ENCODE peak calls at places on chromosomes 7 and 10, in six cellular contexts. One of them, this sample, is unnamed.

GRCh38 chr10:44383749-44384600 is 922 bp downstream of the CXCL12 start:
- DNase-seq in sigmoid colon: peak; percentile 67
- DNase-seq in brain microvascular endothelial cell: peak; percentile 9
- DNase-seq in hepatocyte: peak; percentile 42
- DNase-seq in coronary artery: peak; percentile 73
- DNase-seq in choroid plexus epithelial cell: peak; percentile 47
- DNase-seq in this sample: peak; percentile 42

GRCh38 chr7:94294471-94295131 is 100.1 kb upstream of the COL1A2 start:
- DNase-seq in sigmoid colon: no peak
- DNase-seq in brain microvascular endothelial cell: no peak
- DNase-seq in hepatocyte: no peak
- DNase-seq in coronary artery: no peak
- DNase-seq in choroid plexus epithelial cell: no peak
- DNase-seq in this sample: no peak

GRCh38 chr10:106310596-106310995 is 853.9 kb downstream of the SORCS1 start:
- DNase-seq in sigmoid colon: no peak
- DNase-seq in brain microvascular endothelial cell: no peak
- DNase-seq in hepatocyte: no peak
- DNase-seq in coronary artery: no peak
- DNase-seq in choroid plexus epithelial cell: no peak
- DNase-seq in this sample: no peak

GRCh38 chr7:1897076-1897860 is 227.2 kb downstream of the ELFN1 start:
- DNase-seq in sigmoid colon: no peak
- DNase-seq in brain microvascular endothelial cell: no peak
- DNase-seq in hepatocyte: no peak
- DNase-seq in coronary artery: no peak
- DNase-seq in choroid plexus epithelial cell: no peak
- DNase-seq in this sample: no peak

GRCh38 chr10:80187465-80188409 is 17.6 kb downstream of the ANXA11 start:
- DNase-seq in sigmoid colon: peak; percentile 63
- DNase-seq in brain microvascular endothelial cell: no peak
- DNase-seq in hepatocyte: no peak
- DNase-seq in coronary artery: no peak
- DNase-seq in choroid plexus epithelial cell: no peak
- DNase-seq in this sample: no peak

GRCh38 chr7:149714910-149715471 is 58.4 kb downstream of the ZNF467 start:
- DNase-seq in sigmoid colon: peak; percentile 74
- DNase-seq in brain microvascular endothelial cell: no peak
- DNase-seq in hepatocyte: no peak
- DNase-seq in coronary artery: peak; percentile 74
- DNase-seq in choroid plexus epithelial cell: no peak
- DNase-seq in this sample: no peak

GRCh38 chr10:48523820-48524758 is 80.8 kb downstream of the ARHGAP22 start:
- DNase-seq in sigmoid colon: peak; percentile 61
- DNase-seq in brain microvascular endothelial cell: no peak
- DNase-seq in hepatocyte: peak; percentile 23
- DNase-seq in coronary artery: peak; percentile 72
- DNase-seq in choroid plexus epithelial cell: no peak
- DNase-seq in this sample: no peak

GRCh38 chr7:99170730-99171074 is 26.8 kb upstream of the SMURF1 start:
- DNase-seq in sigmoid colon: no peak
- DNase-seq in brain microvascular endothelial cell: no peak
- DNase-seq in hepatocyte: peak; percentile 27
- DNase-seq in coronary artery: no peak
- DNase-seq in choroid plexus epithelial cell: no peak
- DNase-seq in this sample: no peak

GRCh38 chr7:141362580-141363435 is 188.4 kb upstream of the AGK start:
- DNase-seq in sigmoid colon: no peak
- DNase-seq in brain microvascular endothelial cell: peak; percentile 75
- DNase-seq in hepatocyte: peak; percentile 19
- DNase-seq in coronary artery: no peak
- DNase-seq in choroid plexus epithelial cell: peak; percentile 65
- DNase-seq in this sample: no peak

GRCh38 chr10:71579668-71580067 is 139.9 kb downstream of the C10orf105 start:
- DNase-seq in sigmoid colon: no peak
- DNase-seq in brain microvascular endothelial cell: no peak
- DNase-seq in hepatocyte: no peak
- DNase-seq in coronary artery: no peak
- DNase-seq in choroid plexus epithelial cell: no peak
- DNase-seq in this sample: no peak

GRCh38 chr7:77580762-77581350 is 43.8 kb downstream of the PTPN12 start:
- DNase-seq in sigmoid colon: no peak
- DNase-seq in brain microvascular endothelial cell: peak; percentile 17
- DNase-seq in hepatocyte: no peak
- DNase-seq in coronary artery: no peak
- DNase-seq in choroid plexus epithelial cell: peak; percentile 61
- DNase-seq in this sample: no peak

GRCh38 chr7:92609921-92610518 is 19.8 kb upstream of the FAM133B start:
- DNase-seq in sigmoid colon: no peak
- DNase-seq in brain microvascular endothelial cell: no peak
- DNase-seq in hepatocyte: no peak
- DNase-seq in coronary artery: no peak
- DNase-seq in choroid plexus epithelial cell: peak; percentile 60
- DNase-seq in this sample: no peak

GRCh38 chr7:127995157-127995865 is 35.9 kb downstream of the LRRC4 start:
- DNase-seq in sigmoid colon: no peak
- DNase-seq in brain microvascular endothelial cell: no peak
- DNase-seq in hepatocyte: no peak
- DNase-seq in coronary artery: no peak
- DNase-seq in choroid plexus epithelial cell: peak; percentile 76
- DNase-seq in this sample: no peak

GRCh38 chr7:93817004-93817403 is 73.5 kb downstream of the TFPI2 start:
- DNase-seq in sigmoid colon: no peak
- DNase-seq in brain microvascular endothelial cell: no peak
- DNase-seq in hepatocyte: no peak
- DNase-seq in coronary artery: no peak
- DNase-seq in choroid plexus epithelial cell: no peak
- DNase-seq in this sample: no peak

GRCh38 chr10:93436577-93436976 is 45.6 kb downstream of the MYOF start:
- DNase-seq in sigmoid colon: peak; percentile 87
- DNase-seq in brain microvascular endothelial cell: peak; percentile 94
- DNase-seq in hepatocyte: peak; percentile 77
- DNase-seq in coronary artery: peak; percentile 88
- DNase-seq in choroid plexus epithelial cell: peak; percentile 98
- DNase-seq in this sample: no peak

GRCh38 chr10:129955591-129956284 is 8.3 kb downstream of the EBF3 start:
- DNase-seq in sigmoid colon: no peak
- DNase-seq in brain microvascular endothelial cell: no peak
- DNase-seq in hepatocyte: peak; percentile 38
- DNase-seq in coronary artery: no peak
- DNase-seq in choroid plexus epithelial cell: peak; percentile 28
- DNase-seq in this sample: no peak

DNA sequence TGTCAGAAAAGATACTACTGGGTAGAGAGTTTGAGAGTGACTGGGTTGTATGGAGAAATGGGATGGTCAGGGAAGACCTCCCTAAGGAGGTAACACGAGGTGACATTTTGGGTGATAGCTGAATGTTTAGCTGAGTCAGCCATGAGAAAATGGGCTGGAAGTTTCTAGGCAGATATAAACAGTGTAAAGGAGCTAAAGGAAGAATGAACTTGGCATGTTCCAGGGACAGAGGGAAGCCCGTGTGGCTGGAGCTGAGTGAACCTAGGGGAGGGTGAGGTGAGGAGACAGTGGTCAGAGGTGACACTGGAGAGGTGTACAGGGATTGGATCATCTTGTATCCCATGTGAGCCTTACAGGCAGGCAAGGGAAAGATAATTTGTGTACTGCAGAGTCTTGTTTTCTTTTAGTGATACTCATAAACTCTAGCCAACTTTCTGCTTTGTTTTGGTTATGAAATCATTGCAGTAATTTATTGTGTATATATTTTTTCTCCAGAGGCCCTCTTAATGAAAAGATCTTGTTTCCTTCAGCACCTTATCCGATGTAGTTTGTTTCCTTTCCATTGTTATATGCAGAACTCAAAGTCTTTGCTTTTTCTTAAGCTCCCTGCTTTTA is 1.8 kb downstream of the STARD3NL start:
- DNase-seq in sigmoid colon: no peak
- DNase-seq in brain microvascular endothelial cell: no peak
- DNase-seq in hepatocyte: no peak
- DNase-seq in coronary artery: no peak
- DNase-seq in choroid plexus epithelial cell: no peak
- DNase-seq in this sample: no peak
- TF ChIP-seq CTCF in sigmoid colon: no peak
- TF ChIP-seq CTCF in brain microvascular endothelial cell: no peak
- TF ChIP-seq CTCF in hepatocyte: no peak
- TF ChIP-seq CTCF in coronary artery: no peak
- TF ChIP-seq CTCF in choroid plexus epithelial cell: no peak
- TF ChIP-seq CTCF in this sample: no peak

GRCh38 chr7:12729112-12729511 is 41.7 kb downstream of the ARL4A start:
- DNase-seq in sigmoid colon: peak; percentile 78
- DNase-seq in brain microvascular endothelial cell: peak; percentile 72
- DNase-seq in hepatocyte: peak; percentile 25
- DNase-seq in coronary artery: peak; percentile 76
- DNase-seq in choroid plexus epithelial cell: peak; percentile 83
- DNase-seq in this sample: peak; percentile 49

GRCh38 chr7:12732428-12732827 is 45.0 kb downstream of the ARL4A start:
- DNase-seq in sigmoid colon: no peak
- DNase-seq in brain microvascular endothelial cell: no peak
- DNase-seq in hepatocyte: no peak
- DNase-seq in coronary artery: no peak
- DNase-seq in choroid plexus epithelial cell: no peak
- DNase-seq in this sample: no peak

GRCh38 chr7:12730523-12730922 is 43.1 kb downstream of the ARL4A start:
- DNase-seq in sigmoid colon: no peak
- DNase-seq in brain microvascular endothelial cell: no peak
- DNase-seq in hepatocyte: no peak
- DNase-seq in coronary artery: no peak
- DNase-seq in choroid plexus epithelial cell: no peak
- DNase-seq in this sample: no peak

GRCh38 chr7:12731775-12732174 is 44.3 kb downstream of the ARL4A start:
- DNase-seq in sigmoid colon: no peak
- DNase-seq in brain microvascular endothelial cell: no peak
- DNase-seq in hepatocyte: no peak
- DNase-seq in coronary artery: no peak
- DNase-seq in choroid plexus epithelial cell: no peak
- DNase-seq in this sample: no peak

DNA sequence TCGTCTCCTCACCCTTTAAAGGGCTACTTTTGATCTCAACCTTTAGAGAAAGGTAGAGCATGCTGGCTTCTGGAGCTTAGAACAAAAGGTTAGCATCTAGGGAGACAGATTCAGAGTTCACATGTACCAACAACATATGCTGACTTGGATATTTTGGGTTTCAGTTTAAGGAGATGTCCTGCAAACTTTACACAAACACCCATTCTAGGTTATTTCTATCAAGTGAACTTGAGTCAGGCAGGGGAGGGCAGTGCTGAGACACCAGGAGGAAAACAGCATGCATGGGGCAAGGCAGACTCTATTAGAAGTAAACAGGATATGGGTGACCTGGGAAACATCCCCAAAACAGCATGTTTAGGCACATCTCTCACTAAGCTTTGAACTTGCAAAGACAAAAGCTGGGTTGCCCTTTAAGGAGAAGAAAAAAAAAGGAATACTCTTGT is 43.8 kb downstream of the ARL4A start:
- DNase-seq in sigmoid colon: no peak
- DNase-seq in brain microvascular endothelial cell: no peak
- DNase-seq in hepatocyte: no peak
- DNase-seq in coronary artery: no peak
- DNase-seq in choroid plexus epithelial cell: peak; percentile 72
- DNase-seq in this sample: no peak
- TF ChIP-seq CTCF in sigmoid colon: no peak
- TF ChIP-seq CTCF in brain microvascular endothelial cell: peak; percentile 31
- TF ChIP-seq CTCF in hepatocyte: peak; percentile 13
- TF ChIP-seq CTCF in coronary artery: no peak
- TF ChIP-seq CTCF in choroid plexus epithelial cell: peak; percentile 51
- TF ChIP-seq CTCF in this sample: no peak

DNA sequence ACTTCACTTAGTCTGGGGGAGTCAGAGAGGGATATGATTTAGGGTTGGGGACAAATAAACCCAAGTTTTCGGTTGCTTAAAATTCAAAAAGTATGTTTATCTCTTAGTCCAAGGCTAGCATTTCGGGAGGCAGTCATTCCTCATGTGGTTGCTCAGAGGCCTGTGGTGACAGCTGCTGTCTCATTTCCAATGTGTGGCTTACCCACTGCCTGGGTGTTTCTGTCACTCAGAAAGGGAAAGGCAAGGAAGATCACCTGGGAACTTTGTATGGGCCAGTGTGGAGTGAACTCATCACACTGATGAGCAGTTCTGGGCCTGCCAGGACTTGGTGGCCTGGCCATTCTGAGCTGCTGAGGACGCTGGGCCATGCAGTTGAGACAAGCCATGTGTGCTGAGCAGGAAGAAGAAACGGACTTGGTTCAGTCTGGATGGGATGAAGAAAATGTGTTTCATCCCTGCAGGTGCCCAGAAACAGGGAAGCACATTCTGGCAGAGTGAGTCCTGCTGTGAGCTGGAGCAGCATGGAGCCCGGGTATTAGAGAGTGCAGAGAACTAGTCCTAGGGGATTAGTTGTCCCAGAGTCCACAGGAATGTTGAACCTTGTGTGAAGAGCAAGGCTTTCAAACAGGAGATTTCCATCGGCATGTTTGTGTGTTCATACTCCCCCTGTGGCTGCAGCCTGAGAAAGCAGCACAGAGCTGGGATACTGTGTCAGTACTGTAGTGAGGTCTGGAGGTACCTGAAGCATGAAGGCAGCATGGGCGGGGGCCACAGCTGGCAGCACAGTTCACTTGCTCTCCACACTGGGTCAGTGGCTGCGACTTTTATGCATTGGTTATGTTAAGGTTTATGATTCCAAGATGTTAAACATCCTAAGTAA is 211.1 kb upstream of the IGFBP3 start:
- DNase-seq in sigmoid colon: no peak
- DNase-seq in brain microvascular endothelial cell: no peak
- DNase-seq in hepatocyte: peak; percentile 70
- DNase-seq in coronary artery: no peak
- DNase-seq in choroid plexus epithelial cell: peak; percentile 67
- DNase-seq in this sample: no peak
- TF ChIP-seq CTCF in sigmoid colon: no peak
- TF ChIP-seq CTCF in brain microvascular endothelial cell: peak; percentile 52
- TF ChIP-seq CTCF in hepatocyte: peak; percentile 40
- TF ChIP-seq CTCF in coronary artery: no peak
- TF ChIP-seq CTCF in choroid plexus epithelial cell: peak; percentile 72
- TF ChIP-seq CTCF in this sample: no peak

DNA sequence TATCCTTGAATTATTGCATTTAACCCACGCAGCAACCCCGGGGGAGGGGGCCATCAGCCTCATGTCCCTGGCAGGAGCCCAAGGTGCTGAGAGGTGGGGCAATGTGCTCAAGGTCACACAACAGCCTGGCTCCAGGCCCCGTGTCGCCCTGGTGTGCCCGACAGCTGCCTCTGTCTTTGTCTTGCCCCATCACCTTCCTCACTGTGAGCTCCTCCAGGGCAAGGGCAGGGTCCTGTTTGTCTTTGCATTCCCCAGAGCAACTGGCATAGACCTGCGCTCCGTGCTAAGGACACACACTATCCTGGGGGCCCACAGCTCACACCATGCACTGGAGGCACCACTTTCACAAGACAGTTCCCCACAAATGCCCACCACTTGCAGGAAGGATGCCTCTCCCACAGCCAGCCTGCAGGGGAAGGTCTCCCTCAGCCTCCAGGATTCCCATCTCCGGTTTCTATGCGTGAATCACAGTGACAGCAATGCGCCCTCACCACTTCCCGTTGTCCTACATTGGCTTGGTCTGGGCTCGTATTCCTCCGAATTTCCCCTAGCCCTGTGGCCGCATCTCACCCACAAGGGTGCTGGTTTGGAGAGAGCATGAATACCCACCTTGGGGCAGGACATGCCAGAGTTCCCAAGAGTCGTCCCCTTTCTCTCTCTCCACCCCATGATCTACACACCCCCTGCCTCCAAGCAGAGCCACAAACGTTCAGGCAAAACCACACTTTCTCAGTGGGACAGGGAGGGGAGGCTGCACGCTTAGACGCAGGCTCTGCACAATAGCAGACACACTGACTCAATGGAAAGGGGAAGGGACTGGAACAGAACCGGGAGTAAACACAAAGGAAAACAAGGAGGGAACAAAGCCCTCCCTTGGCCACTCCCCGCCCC is 10.3 kb downstream of the ITPRIP start:
- DNase-seq in sigmoid colon: peak; percentile 81
- DNase-seq in brain microvascular endothelial cell: peak; percentile 85
- DNase-seq in hepatocyte: peak; percentile 44
- DNase-seq in coronary artery: no peak
- DNase-seq in choroid plexus epithelial cell: peak; percentile 80
- DNase-seq in this sample: no peak
- TF ChIP-seq CTCF in sigmoid colon: no peak
- TF ChIP-seq CTCF in brain microvascular endothelial cell: peak; percentile 52
- TF ChIP-seq CTCF in hepatocyte: no peak
- TF ChIP-seq CTCF in coronary artery: no peak
- TF ChIP-seq CTCF in choroid plexus epithelial cell: peak; percentile 26
- TF ChIP-seq CTCF in this sample: no peak

This sample was measured in mesothelial cell of epicardium.